ENCODE peak calls at places on chromosome 7, in seven cellular contexts. I is dorsolateral prefrontal cortex, B is T follicular helper cell, R is A172, G is type B pancreatic cell, V is aorta, U is BJ. T is an unnamed sample.

GRCh38 chr7:77337456-77337990 is 78.6 kb downstream of the GSAP start:
- DNase-seq in I (no peak), B (no peak), R (no peak), G (no peak), V (no peak), U (no peak), T (no peak)

GRCh38 chr7:15905251-15906040 is 219.0 kb upstream of the MEOX2 start:
- DNase-seq in I (no peak), B (no peak), R (no peak), G (no peak), V (no peak), U (no peak), T (no peak)

GRCh38 chr7:7821517-7821916 is 103.1 kb upstream of the RPA3 start:
- DNase-seq in I (no peak), B (no peak), R (no peak), G (no peak), V (no peak), U (no peak), T (no peak)

GRCh38 chr7:48300301-48300700 is 129.0 kb downstream of the ABCA13 start:
- DNase-seq in I (no peak), B (no peak), R (no peak), G (no peak), V (no peak), U (no peak), T (no peak)

GRCh38 chr7:24573008-24573553 is at the start of gene PALS2:
- DNase-seq in I (peak), B (peak), R (peak), G (peak), V (peak), U (no peak), T (peak)

GRCh38 chr7:10412426-10413019 is 561.1 kb upstream of the PHF14 start:
- DNase-seq in I (no peak), B (no peak), R (peak), G (no peak), V (no peak), U (no peak), T (peak)

GRCh38 chr7:30750574-30751256 is 1.2 kb upstream of the INMT start:
- DNase-seq in I (peak), B (no peak), R (peak), G (no peak), V (peak), U (peak), T (peak)

GRCh38 chr7:76108540-76109233 is 60.8 kb downstream of the MDH2 start:
- DNase-seq in I (no peak), B (no peak), R (peak), G (no peak), V (peak), U (no peak), T (peak)

GRCh38 chr7:91913612-91914011 is 27.1 kb upstream of the AKAP9 start:
- DNase-seq in I (no peak), B (no peak), R (no peak), G (no peak), V (no peak), U (no peak), T (peak)

GRCh38 chr7:57414852-57415251 is 35.1 kb upstream of the ZNF716 start:
- DNase-seq in I (no peak), B (no peak), R (no peak), G (no peak), V (no peak), U (no peak), T (peak)

GRCh38 chr7:124810605-124811004 is 45.0 kb upstream of the GPR37 start:
- DNase-seq in I (no peak), B (no peak), R (no peak), G (no peak), V (no peak), U (no peak), T (no peak)